ENCODE peak calls at places on chromosomes 7 and 10, in six cellular contexts. Y is WTC11, B is GM23338, C is GM12878, S is H1, K is K562. I is an unnamed sample.

GRCh38 chr10:90723416-90724068 is 134.3 kb downstream of the HTR7 start:
- DNase-seq in Y (no peak), B (peak; percentile 45), C (no peak), S (no peak), K (no peak), I (no peak)

GRCh38 chr7:103989785-103990775 is 622 bp upstream of the RELN start:
- DNase-seq in Y (peak; percentile 51), B (peak; percentile 68), C (no peak), S (peak; percentile 75), K (peak; percentile 71), I (peak; percentile 59)

GRCh38 chr10:103985726-103986125 is 18.8 kb downstream of the SLK start:
- DNase-seq in Y (no peak), B (no peak), C (no peak), S (no peak), K (no peak), I (no peak)

GRCh38 chr7:102289051-102289450 is 2.4 kb downstream of the SH2B2 start:
- DNase-seq in Y (no peak), B (no peak), C (no peak), S (no peak), K (no peak), I (no peak)

GRCh38 chr10:62457598-62457997 is 83.4 kb downstream of the ZNF365 start:
- DNase-seq in Y (no peak), B (no peak), C (no peak), S (no peak), K (no peak), I (no peak)

GRCh38 chr7:80883188-80884025 is 35.4 kb downstream of the SEMA3C start:
- DNase-seq in Y (no peak), B (no peak), C (no peak), S (no peak), K (no peak), I (peak; percentile 8)

GRCh38 chr10:79022565-79023488 is 45.9 kb upstream of the ZMIZ1 start:
- DNase-seq in Y (peak; percentile 67), B (peak; percentile 82), C (peak; percentile 12), S (peak; percentile 67), K (peak; percentile 94), I (peak; percentile 65)

GRCh38 chr7:80826520-80827237 is 92.2 kb downstream of the SEMA3C start:
- DNase-seq in Y (no peak), B (no peak), C (no peak), S (no peak), K (no peak), I (no peak)

GRCh38 chr7:123655614-123656013 is at the start of gene LMOD2:
- DNase-seq in Y (no peak), B (no peak), C (no peak), S (no peak), K (no peak), I (no peak)

GRCh38 chr7:82566752-82567151 is 123.2 kb upstream of the CACNA2D1 start:
- DNase-seq in Y (no peak), B (no peak), C (no peak), S (no peak), K (no peak), I (no peak)

GRCh38 chr10:69685802-69686585 is 55.9 kb downstream of the FAM241B start:
- DNase-seq in Y (no peak), B (no peak), C (no peak), S (no peak), K (no peak), I (no peak)

GRCh38 chr10:119316002-119316358 is 108.6 kb downstream of the GRK5 start:
- DNase-seq in Y (no peak), B (no peak), C (no peak), S (no peak), K (no peak), I (no peak)

GRCh38 chr7:64888901-64889685 is 14.0 kb upstream of the ZNF273 start:
- DNase-seq in Y (no peak), B (peak; percentile 53), C (no peak), S (peak; percentile 62), K (no peak), I (no peak)

GRCh38 chr7:123823898-123824753 is 20.8 kb upstream of the HYAL4 start:
- DNase-seq in Y (no peak), B (no peak), C (peak; percentile 42), S (no peak), K (no peak), I (no peak)

GRCh38 chr7:148242271-148242801 is 348.2 kb upstream of the C7orf33 start:
- DNase-seq in Y (peak; percentile 23), B (peak; percentile 89), C (no peak), S (no peak), K (peak; percentile 68), I (peak; percentile 30)

GRCh38 chr10:125103466-125104377 is 56.6 kb downstream of the CTBP2 start:
- DNase-seq in Y (no peak), B (peak; percentile 66), C (no peak), S (no peak), K (no peak), I (no peak)

GRCh38 chr10:94066411-94066810 is 72.7 kb downstream of the PLCE1 start:
- DNase-seq in Y (peak; percentile 46), B (peak; percentile 77), C (no peak), S (no peak), K (peak; percentile 9), I (peak; percentile 18)

GRCh38 chr7:150993511-150993910 is 2.7 kb downstream of the NOS3 start:
- DNase-seq in Y (peak; percentile 52), B (peak; percentile 49), C (no peak), S (no peak), K (no peak), I (no peak)

GRCh38 chr10:28381903-28382347 is 79.1 kb upstream of the MPP7 start:
- DNase-seq in Y (peak; percentile 88), B (peak; percentile 95), C (peak; percentile 40), S (peak; percentile 90), K (peak; percentile 53), I (peak; percentile 88)

GRCh38 chr7:149865437-149865836 is 8.3 kb upstream of the ATP6V0E2 start:
- DNase-seq in Y (no peak), B (no peak), C (no peak), S (no peak), K (no peak), I (no peak)

GRCh38 chr7:157588271-157588589 is 251.4 kb downstream of the DNAJB6 start:
- DNase-seq in Y (no peak), B (no peak), C (no peak), S (no peak), K (no peak), I (no peak)

GRCh38 chr10:549391-549790 is 140.1 kb downstream of the DIP2C start:
- DNase-seq in Y (no peak), B (no peak), C (no peak), S (no peak), K (no peak), I (no peak)

GRCh38 chr7:46109447-46109846 is 188.4 kb upstream of the IGFBP3 start:
- DNase-seq in Y (no peak), B (no peak), C (no peak), S (no peak), K (no peak), I (no peak)

DNA sequence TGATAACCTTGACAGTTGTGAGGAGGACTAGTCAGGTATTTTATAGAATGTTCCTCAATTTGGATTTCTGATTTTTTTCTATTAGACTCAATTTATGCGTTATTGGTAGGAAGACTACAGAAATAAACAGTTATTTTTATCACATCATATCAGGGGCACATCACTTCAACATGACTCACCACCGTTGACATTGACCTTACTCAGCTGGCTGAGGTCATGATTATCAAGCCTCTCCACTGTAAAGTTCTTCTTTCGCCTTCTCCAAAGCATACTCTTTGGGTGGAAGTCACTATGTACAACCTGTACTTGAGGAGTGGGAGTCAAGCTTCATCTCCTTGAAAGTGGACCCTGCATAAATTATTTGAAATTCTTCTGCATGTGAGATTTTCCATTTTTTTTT is 194.3 kb upstream of the IGFBP3 start:
- DNase-seq in Y (no peak), B (no peak), C (no peak), S (no peak), K (no peak), I (no peak)
- TF ChIP-seq CREB1 in Y (no peak), B (no peak), C (no peak), S (no peak), K (no peak), I (no peak)

GRCh38 chr7:55432937-55433784 is 68.0 kb downstream of the LANCL2 start:
- DNase-seq in Y (no peak), B (peak; percentile 73), C (no peak), S (no peak), K (no peak), I (peak; percentile 50)
- TF ChIP-seq CREB1 in Y (no peak), B (no peak), C (no peak), S (no peak), K (no peak), I (no peak)

DNA sequence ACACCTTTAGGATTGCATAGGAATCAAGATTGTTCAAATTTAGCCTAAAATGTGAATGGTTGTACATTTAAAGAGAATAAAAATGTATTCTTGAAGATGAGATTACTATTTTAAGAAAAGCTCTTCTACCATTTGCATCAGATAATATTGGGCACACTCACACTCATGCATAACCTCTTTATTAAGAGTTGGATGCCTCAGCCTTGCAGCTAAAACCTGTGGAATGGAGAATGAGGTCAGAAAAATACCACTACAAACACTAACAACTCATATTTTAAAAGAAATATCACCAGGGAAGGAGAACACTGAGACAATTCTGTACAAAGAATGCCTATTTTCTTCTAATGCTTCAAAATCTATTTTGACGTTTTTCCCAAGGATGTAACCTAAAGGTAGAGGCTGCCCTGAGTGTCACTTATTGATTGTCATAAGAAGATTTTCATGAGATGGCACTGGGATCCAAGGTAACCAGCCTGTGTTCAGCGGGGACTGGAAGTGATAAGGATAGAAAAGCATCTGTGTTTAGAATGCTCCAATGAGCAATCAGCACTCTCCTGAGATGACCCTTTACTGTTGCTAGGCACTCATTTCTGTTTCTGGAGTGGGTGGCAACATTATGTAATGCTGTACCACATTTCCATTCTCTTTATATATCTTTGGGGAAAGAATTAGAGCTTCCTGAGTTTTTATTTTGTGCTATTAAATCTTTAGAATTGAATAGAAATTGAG is 26.6 kb downstream of the REEP3 start:
- DNase-seq in Y (no peak), B (no peak), C (no peak), S (no peak), K (peak; percentile 37), I (no peak)
- TF ChIP-seq CREB1 in Y (no peak), B (no peak), C (no peak), S (no peak), K (no peak), I (no peak)

GRCh38 chr10:96170212-96170611 is 40.1 kb downstream of the ZNF518A start:
- DNase-seq in Y (no peak), B (peak; percentile 30), C (no peak), S (no peak), K (no peak), I (no peak)
- TF ChIP-seq CREB1 in Y (no peak), B (no peak), C (no peak), S (no peak), K (no peak), I (no peak)

GRCh38 chr10:128144547-128144946 is 18.3 kb upstream of the MKI67 start:
- DNase-seq in Y (no peak), B (no peak), C (no peak), S (no peak), K (no peak), I (no peak)
- TF ChIP-seq CREB1 in Y (no peak), B (no peak), C (no peak), S (no peak), K (no peak), I (no peak)